ENCODE peak calls at places on chromosomes 1 and 21, in six cellular contexts. One of them, this sample, is unnamed.

GRCh38 chr21:16071082-16071481 is 341.3 kb downstream of the USP25 start:
- DNase-seq in kidney tubule cell: no peak
- DNase-seq in AG09309: no peak
- DNase-seq in activated T-cell treated with anti-CD3 and anti-CD28 coated beads for 1 hour: no peak
- DNase-seq in aorta: no peak
- DNase-seq in NCI-H1092: peak; percentile 18
- DNase-seq in this sample: no peak

GRCh38 chr1:54709547-54710292 is 5.9 kb upstream of the TTC4 start:
- DNase-seq in AG09309: no peak
- DNase-seq in kidney tubule cell: no peak
- DNase-seq in NCI-H1092: no peak
- DNase-seq in aorta: no peak
- DNase-seq in activated T-cell treated with anti-CD3 and anti-CD28 coated beads for 1 hour: no peak
- DNase-seq in this sample: no peak

GRCh38 chr1:89582571-89582970 is 50.3 kb upstream of the LRRC8C start:
- DNase-seq in AG09309: no peak
- DNase-seq in kidney tubule cell: no peak
- DNase-seq in NCI-H1092: no peak
- DNase-seq in activated T-cell treated with anti-CD3 and anti-CD28 coated beads for 1 hour: no peak
- DNase-seq in aorta: no peak
- DNase-seq in this sample: no peak

GRCh38 chr21:29194342-29194741 is 63.9 kb downstream of the MAP3K7CL start:
- DNase-seq in NCI-H1092: no peak
- DNase-seq in aorta: no peak
- DNase-seq in kidney tubule cell: no peak
- DNase-seq in AG09309: no peak
- DNase-seq in activated T-cell treated with anti-CD3 and anti-CD28 coated beads for 1 hour: no peak
- DNase-seq in this sample: no peak

GRCh38 chr1:31701137-31701736 is 2.6 kb downstream of the COL16A1 start:
- DNase-seq in kidney tubule cell: peak; percentile 94
- DNase-seq in aorta: peak; percentile 96
- DNase-seq in activated T-cell treated with anti-CD3 and anti-CD28 coated beads for 1 hour: peak; percentile 12
- DNase-seq in NCI-H1092: no peak
- DNase-seq in AG09309: peak; percentile 93
- DNase-seq in this sample: no peak

GRCh38 chr1:221743416-221744208 is 1.7 kb upstream of the DUSP10 start:
- DNase-seq in kidney tubule cell: peak; percentile 77
- DNase-seq in aorta: no peak
- DNase-seq in activated T-cell treated with anti-CD3 and anti-CD28 coated beads for 1 hour: no peak
- DNase-seq in AG09309: no peak
- DNase-seq in NCI-H1092: no peak
- DNase-seq in this sample: no peak

GRCh38 chr1:220817907-220818306 is 31.2 kb downstream of the MTARC1 start:
- DNase-seq in AG09309: peak; percentile 67
- DNase-seq in kidney tubule cell: no peak
- DNase-seq in aorta: no peak
- DNase-seq in NCI-H1092: no peak
- DNase-seq in activated T-cell treated with anti-CD3 and anti-CD28 coated beads for 1 hour: no peak
- DNase-seq in this sample: no peak

GRCh38 chr1:30727796-30728195 is 4.4 kb upstream of the MATN1 start:
- DNase-seq in kidney tubule cell: peak; percentile 53
- DNase-seq in activated T-cell treated with anti-CD3 and anti-CD28 coated beads for 1 hour: no peak
- DNase-seq in NCI-H1092: no peak
- DNase-seq in AG09309: no peak
- DNase-seq in aorta: no peak
- DNase-seq in this sample: no peak

GRCh38 chr1:87683557-87683956 is 354.9 kb downstream of the LMO4 start:
- DNase-seq in AG09309: no peak
- DNase-seq in activated T-cell treated with anti-CD3 and anti-CD28 coated beads for 1 hour: no peak
- DNase-seq in aorta: no peak
- DNase-seq in NCI-H1092: no peak
- DNase-seq in kidney tubule cell: peak; percentile 6
- DNase-seq in this sample: no peak

GRCh38 chr1:154329152-154329521 is 3.8 kb downstream of the ATP8B2 start:
- DNase-seq in aorta: no peak
- DNase-seq in activated T-cell treated with anti-CD3 and anti-CD28 coated beads for 1 hour: no peak
- DNase-seq in kidney tubule cell: no peak
- DNase-seq in AG09309: no peak
- DNase-seq in NCI-H1092: no peak
- DNase-seq in this sample: no peak

GRCh38 chr21:45788635-45789506 is 145.3 kb downstream of the PCBP3 start:
- DNase-seq in aorta: no peak
- DNase-seq in kidney tubule cell: peak; percentile 20
- DNase-seq in activated T-cell treated with anti-CD3 and anti-CD28 coated beads for 1 hour: no peak
- DNase-seq in NCI-H1092: no peak
- DNase-seq in AG09309: no peak
- DNase-seq in this sample: no peak

GRCh38 chr1:171245458-171246064 is 2.7 kb upstream of the FMO1 start:
- DNase-seq in AG09309: no peak
- DNase-seq in NCI-H1092: no peak
- DNase-seq in kidney tubule cell: peak; percentile 49
- DNase-seq in activated T-cell treated with anti-CD3 and anti-CD28 coated beads for 1 hour: no peak
- DNase-seq in aorta: no peak
- DNase-seq in this sample: no peak